ENCODE peak calls at places on chromosomes 4 and X, in five cellular contexts. W is BE2C, Z is GM23338, M is astrocyte of the spinal cord, Y is testis. F is an unnamed sample.

GRCh38 chr4:74039065-74039763 is 725 bp upstream of the CXCL3 start:
- DNase-seq in M (peak), Z (no peak), Y (no peak), W (peak), F (peak)

GRCh38 chr4:147811878-147812277 is 80.0 kb downstream of the ARHGAP10 start:
- DNase-seq in M (no peak), W (no peak), Z (no peak), Y (no peak), F (no peak)

GRCh38 chrX:9816094-9816700 is 30.0 kb downstream of the SHROOM2 start:
- DNase-seq in Y (no peak), M (peak), W (no peak), Z (no peak), F (no peak)

GRCh38 chr4:150152764-150153163 is 74.5 kb downstream of the DCLK2 start:
- DNase-seq in M (peak), Z (no peak), Y (no peak), W (no peak), F (peak)

GRCh38 chr4:101050088-101050835 is 297.1 kb downstream of the PPP3CA start:
- DNase-seq in Y (no peak), Z (no peak), W (no peak), M (no peak), F (no peak)

GRCh38 chr4:48311896-48312295 is 29.4 kb upstream of the SLAIN2 start:
- DNase-seq in M (no peak), Z (no peak), Y (no peak), W (no peak), F (no peak)

GRCh38 chr4:10105421-10105820 is 11.2 kb downstream of the WDR1 start:
- DNase-seq in W (no peak), Z (no peak), Y (no peak), M (no peak), F (no peak)

GRCh38 chrX:63686878-63687714 is 97.9 kb downstream of the ARHGEF9 start:
- DNase-seq in M (peak), Y (no peak), Z (peak), W (peak), F (peak)

GRCh38 chr4:8222609-8223391 is 23.7 kb downstream of the SH3TC1 start:
- DNase-seq in Y (no peak), W (no peak), M (no peak), Z (no peak), F (no peak)

DNA sequence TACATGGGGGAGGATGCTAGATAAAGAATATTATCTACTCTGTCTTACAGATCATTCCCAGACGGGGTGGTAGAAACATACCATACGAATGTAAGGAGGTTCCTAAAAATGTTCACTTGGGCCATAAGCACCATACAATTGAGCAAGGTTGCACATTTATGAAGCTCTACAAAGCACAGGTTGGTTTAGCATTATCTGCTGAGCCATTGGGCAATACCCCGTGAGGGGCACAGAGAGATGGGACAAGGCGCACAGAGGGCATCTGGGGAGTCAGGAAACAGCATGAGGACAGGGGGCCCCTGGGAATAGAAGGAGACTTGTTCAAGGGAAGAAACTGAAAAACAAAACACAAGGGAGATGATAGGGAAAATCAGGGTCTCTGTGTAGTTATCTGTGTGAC is 305.3 kb downstream of the TRIML1 start:
- DNase-seq in Y (no peak), M (no peak), Z (no peak), W (no peak), F (no peak)
- H3K4me3 ChIP-seq in Y (no peak), M (no peak), Z (no peak), W (no peak), F (no peak)

GRCh38 chr4:113574636-113575103 is 186.9 kb downstream of the CAMK2D start:
- DNase-seq in W (no peak), Z (no peak), Y (no peak), M (peak), F (peak)
- H3K4me3 ChIP-seq in W (no peak), Z (no peak), Y (no peak), M (no peak), F (no peak)

GRCh38 chr4:184167576-184167975 is 50.1 kb downstream of the ENPP6 start:
- DNase-seq in W (no peak), Z (peak), Y (no peak), M (no peak), F (no peak)
- H3K4me3 ChIP-seq in W (no peak), Z (peak), Y (no peak), M (no peak), F (no peak)

GRCh38 chr4:141772838-141773237 is 136.5 kb downstream of the IL15 start:
- DNase-seq in M (no peak), Y (no peak), W (no peak), Z (no peak), F (no peak)

GRCh38 chr4:141768954-141769353 is 132.6 kb downstream of the IL15 start:
- DNase-seq in Z (peak), W (no peak), M (peak), Y (no peak), F (peak)

GRCh38 chr4:141771889-141772830 is 135.8 kb downstream of the IL15 start:
- DNase-seq in W (no peak), Z (peak), M (no peak), Y (no peak), F (no peak)
- H3K4me3 ChIP-seq in W (no peak), Z (no peak), M (no peak), Y (no peak), F (no peak)

GRCh38 chr4:98558770-98559169 is 99.6 kb downstream of the TSPAN5 start:
- DNase-seq in W (no peak), Y (no peak), M (no peak), Z (peak), F (no peak)

GRCh38 chr4:98558366-98558765 is 100.0 kb downstream of the TSPAN5 start:
- DNase-seq in W (no peak), Z (peak), Y (no peak), M (no peak), F (no peak)

GRCh38 chr4:98556451-98556850 is 102.0 kb downstream of the TSPAN5 start:
- DNase-seq in Z (no peak), W (no peak), Y (no peak), M (no peak), F (no peak)

GRCh38 chr4:98557497-98557896 is 100.9 kb downstream of the TSPAN5 start:
- DNase-seq in Y (no peak), W (no peak), M (peak), Z (no peak), F (peak)

DNA sequence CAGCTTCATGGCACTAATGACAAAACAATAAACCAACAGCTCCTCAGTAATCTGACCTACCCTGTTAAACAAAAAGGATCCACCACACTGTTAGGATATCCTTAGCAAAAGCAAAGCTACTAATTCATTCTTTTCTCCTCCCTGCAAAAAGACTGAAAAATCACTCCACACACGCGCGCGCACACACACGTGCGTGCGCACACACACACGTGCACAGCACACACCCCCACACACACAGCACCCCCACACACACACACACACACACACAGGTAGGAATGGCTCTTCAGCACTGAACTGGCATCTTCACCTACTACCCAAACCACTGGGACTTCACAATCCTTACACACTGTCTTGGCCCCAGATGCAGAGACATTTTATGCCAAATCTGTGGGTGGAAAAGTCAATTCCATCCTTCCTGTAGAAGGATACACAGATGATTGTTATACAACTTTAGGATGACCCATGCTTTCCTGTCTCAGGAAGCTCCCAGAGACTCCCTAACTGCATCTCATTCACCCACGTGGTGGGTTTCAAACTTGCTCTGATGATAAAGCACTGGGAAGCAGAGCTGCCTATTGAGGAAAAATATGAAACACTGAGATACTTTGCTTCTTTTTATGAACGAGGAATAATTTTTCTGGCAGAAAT is 102.5 kb downstream of the TSPAN5 start:
- DNase-seq in M (no peak), W (no peak), Y (no peak), Z (no peak), F (peak)
- H3K4me3 ChIP-seq in M (no peak), W (no peak), Y (no peak), Z (no peak), F (no peak)

DNA sequence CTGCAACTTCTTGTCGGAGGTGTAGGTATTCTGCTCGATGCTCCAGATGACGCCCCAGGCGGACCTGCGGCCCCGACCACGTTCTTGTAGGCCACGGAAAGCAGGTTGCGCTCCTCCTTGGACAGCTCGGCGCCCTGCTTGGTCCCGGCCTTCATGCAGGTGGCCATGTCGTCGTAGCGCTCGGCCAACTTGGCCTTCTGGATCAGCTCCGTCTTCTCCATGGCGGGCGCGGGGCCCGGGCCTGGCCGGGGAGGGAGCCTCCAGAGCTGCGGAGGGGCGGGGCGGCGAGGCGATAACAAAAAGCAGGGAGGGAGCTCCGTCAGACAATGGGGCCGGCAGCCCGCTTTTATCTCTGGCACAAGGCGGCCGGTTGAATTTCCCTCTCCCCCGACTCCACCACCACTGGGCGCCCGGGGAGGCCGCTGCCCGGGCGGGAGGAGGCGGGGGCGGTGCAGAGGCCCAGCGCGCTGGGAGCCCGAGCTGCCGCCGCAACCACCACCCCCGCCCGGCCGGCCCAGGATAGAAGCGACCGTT is 28.3 kb upstream of the DRP2 start:
- DNase-seq in M (no peak), W (no peak), Y (peak), Z (peak), F (peak)
- H3K4me3 ChIP-seq in M (peak), W (no peak), Y (no peak), Z (peak), F (peak)

GRCh38 chrX:107940095-107940494 is 42.1 kb downstream of the TEX13B start:
- DNase-seq in W (no peak), Z (no peak), M (no peak), Y (no peak), F (no peak)

GRCh38 chrX:107935200-107935599 is 47.0 kb downstream of the TEX13B start:
- DNase-seq in W (no peak), Y (no peak), Z (peak), M (peak), F (peak)

GRCh38 chrX:107936434-107936730 is 45.8 kb downstream of the TEX13B start:
- DNase-seq in Z (peak), Y (no peak), M (no peak), W (no peak), F (no peak)

GRCh38 chrX:107934262-107934661 is 47.9 kb downstream of the TEX13B start:
- DNase-seq in M (no peak), W (no peak), Y (no peak), Z (no peak), F (no peak)

DNA sequence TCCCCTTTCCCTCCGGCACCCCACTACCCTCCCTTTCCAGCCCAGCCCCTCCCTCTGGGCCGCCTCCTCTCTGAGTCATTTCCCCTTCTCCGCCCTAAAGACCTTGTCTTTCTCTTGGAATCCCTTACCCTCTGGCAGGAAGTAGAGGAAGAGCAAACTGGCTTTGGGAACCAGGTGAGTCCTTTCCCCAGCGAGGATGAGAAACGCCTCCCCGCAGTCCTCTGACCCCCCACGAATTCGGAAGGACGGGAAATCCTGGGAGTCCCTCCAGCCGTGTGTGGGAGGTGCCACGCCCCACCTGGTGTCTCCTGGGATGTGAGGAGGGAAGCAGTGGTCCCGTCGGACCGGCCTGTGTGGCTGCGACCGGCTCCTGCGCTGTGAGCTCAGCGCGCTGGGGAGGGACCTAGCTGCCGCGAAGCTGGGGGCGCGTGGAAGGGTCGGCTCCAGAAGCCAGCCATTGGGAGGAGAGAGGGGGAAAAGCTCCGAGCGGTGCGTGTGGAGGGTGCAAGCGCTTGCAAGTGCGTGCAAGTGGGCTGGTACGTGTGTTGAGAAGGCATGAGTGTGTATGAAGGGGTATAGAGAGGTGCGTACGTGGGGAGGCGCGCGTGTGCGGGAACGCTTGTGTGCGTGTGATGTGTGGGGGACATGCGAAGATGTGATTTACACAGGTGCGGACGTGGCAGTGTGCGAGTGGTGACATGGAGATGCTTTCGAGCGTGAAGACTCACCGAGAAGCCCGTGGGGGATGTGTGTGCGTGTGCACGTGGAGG is 46.3 kb downstream of the TEX13B start:
- DNase-seq in Y (no peak), M (no peak), Z (peak), W (no peak), F (peak)
- H3K4me3 ChIP-seq in Y (no peak), M (peak), Z (peak), W (no peak), F (peak)

GRCh38 chr4:184949020-184949419 is 69.3 kb upstream of the HELT start:
- DNase-seq in Y (no peak), Z (no peak), W (no peak), M (no peak), F (no peak)
- H3K4me3 ChIP-seq in Y (no peak), Z (no peak), W (no peak), M (no peak), F (no peak)

GRCh38 chr4:4866833-4867744 is 7.6 kb downstream of the MSX1 start:
- DNase-seq in Z (peak), Y (peak), M (peak), W (peak), F (no peak)
- H3K4me3 ChIP-seq in Z (peak), Y (no peak), M (peak), W (peak), F (no peak)

F was measured in fibroblast of pulmonary artery.